ENCODE peak calls at places on chromosome X, in five cellular contexts. One of them, this sample, is unnamed. For H3K27me3, the result is how much of the 10 kb centered on the place peaks cover.

GRCh38 chrX:37912286-37912685 is 64.9 kb upstream of the DYNLT3 start:
- DNase-seq in prostate gland: no peak
- DNase-seq in ovary: no peak
- DNase-seq in stomach: no peak
- DNase-seq in body of pancreas: no peak
- DNase-seq in this sample: no peak

GRCh38 chrX:38006283-38006682 is at the start of gene SYTL5:
- DNase-seq in prostate gland: peak
- DNase-seq in ovary: no peak
- DNase-seq in stomach: no peak
- DNase-seq in body of pancreas: no peak
- DNase-seq in this sample: no peak

GRCh38 chrX:84188320-84188834 is 378 bp upstream of the RPS6KA6 start:
- DNase-seq in prostate gland: peak
- DNase-seq in ovary: peak
- DNase-seq in stomach: peak
- DNase-seq in body of pancreas: peak
- DNase-seq in this sample: no peak

GRCh38 chrX:17878028-17878670 is 17.1 kb upstream of the RAI2 start:
- DNase-seq in prostate gland: no peak
- DNase-seq in ovary: no peak
- DNase-seq in stomach: no peak
- DNase-seq in body of pancreas: no peak
- DNase-seq in this sample: no peak

GRCh38 chrX:48958635-48959094 is 1.3 kb upstream of the OTUD5 start:
- DNase-seq in prostate gland: peak
- DNase-seq in ovary: peak
- DNase-seq in stomach: peak
- DNase-seq in body of pancreas: peak
- DNase-seq in this sample: no peak

GRCh38 chrX:46036508-46036907 is 508.7 kb downstream of the ZNF674 start:
- DNase-seq in prostate gland: no peak
- DNase-seq in ovary: no peak
- DNase-seq in stomach: no peak
- DNase-seq in body of pancreas: no peak
- DNase-seq in this sample: no peak

GRCh38 chrX:143634373-143634685 is 1.6 kb downstream of the SLITRK4 start:
- DNase-seq in prostate gland: no peak
- DNase-seq in ovary: no peak
- DNase-seq in stomach: no peak
- DNase-seq in body of pancreas: no peak
- DNase-seq in this sample: peak

GRCh38 chrX:21996872-21997271 is 35.3 kb upstream of the PHEX start:
- DNase-seq in prostate gland: no peak
- DNase-seq in ovary: no peak
- DNase-seq in stomach: no peak
- DNase-seq in body of pancreas: no peak
- DNase-seq in this sample: no peak

GRCh38 chrX:75623535-75623934 is 100.7 kb upstream of the ZDHHC15 start:
- DNase-seq in prostate gland: no peak
- DNase-seq in ovary: no peak
- DNase-seq in stomach: no peak
- DNase-seq in body of pancreas: no peak
- DNase-seq in this sample: no peak

GRCh38 chrX:133544105-133544504 is 128.8 kb upstream of the GPC4 start:
- DNase-seq in prostate gland: no peak
- DNase-seq in ovary: no peak
- DNase-seq in stomach: no peak
- DNase-seq in body of pancreas: peak
- DNase-seq in this sample: no peak

GRCh38 chrX:152843852-152844251 is 13.0 kb downstream of the NSDHL start:
- DNase-seq in prostate gland: no peak
- DNase-seq in ovary: no peak
- DNase-seq in stomach: no peak
- DNase-seq in body of pancreas: no peak
- DNase-seq in this sample: no peak

GRCh38 chrX:31603411-31604120 is 531.7 kb upstream of the FTHL17 start:
- DNase-seq in prostate gland: no peak
- DNase-seq in ovary: no peak
- DNase-seq in stomach: no peak
- DNase-seq in body of pancreas: no peak
- DNase-seq in this sample: no peak

GRCh38 chrX:41178201-41178600 is 93.0 kb downstream of the USP9X start:
- DNase-seq in prostate gland: no peak
- DNase-seq in ovary: no peak
- DNase-seq in stomach: no peak
- DNase-seq in body of pancreas: no peak
- DNase-seq in this sample: no peak

GRCh38 chrX:123277347-123277746 is 93.3 kb downstream of the GRIA3 start:
- DNase-seq in prostate gland: no peak
- DNase-seq in ovary: no peak
- DNase-seq in stomach: no peak
- DNase-seq in body of pancreas: no peak
- DNase-seq in this sample: no peak

GRCh38 chrX:127038065-127038464 is 218.5 kb downstream of the PRR32 start:
- DNase-seq in prostate gland: no peak
- DNase-seq in ovary: no peak
- DNase-seq in stomach: no peak
- DNase-seq in body of pancreas: no peak
- DNase-seq in this sample: no peak

GRCh38 chrX:133542476-133542875 is 127.2 kb upstream of the GPC4 start:
- DNase-seq in prostate gland: no peak
- DNase-seq in ovary: peak
- DNase-seq in stomach: no peak
- DNase-seq in body of pancreas: no peak
- DNase-seq in this sample: no peak

GRCh38 chrX:118644378-118644777 is 83.0 kb upstream of the IL13RA1 start:
- DNase-seq in prostate gland: peak
- DNase-seq in ovary: no peak
- DNase-seq in stomach: no peak
- DNase-seq in body of pancreas: no peak
- DNase-seq in this sample: no peak

GRCh38 chrX:22526339-22526738 is 253.6 kb downstream of the CBLL2 start:
- DNase-seq in prostate gland: no peak
- DNase-seq in ovary: no peak
- DNase-seq in stomach: no peak
- DNase-seq in body of pancreas: no peak
- DNase-seq in this sample: no peak

GRCh38 chrX:20144491-20144890 is 2.9 kb upstream of the EIF1AX start:
- DNase-seq in prostate gland: no peak
- DNase-seq in ovary: no peak
- DNase-seq in stomach: no peak
- DNase-seq in body of pancreas: no peak
- DNase-seq in this sample: no peak

GRCh38 chrX:10794203-10794630 is 173.8 kb upstream of the MID1 start:
- DNase-seq in prostate gland: no peak
- DNase-seq in ovary: no peak
- DNase-seq in stomach: no peak
- DNase-seq in body of pancreas: no peak
- DNase-seq in this sample: no peak

GRCh38 chrX:9379697-9380551 is 84.9 kb upstream of the TBL1X start:
- DNase-seq in prostate gland: no peak
- DNase-seq in ovary: no peak
- DNase-seq in stomach: no peak
- DNase-seq in body of pancreas: no peak
- DNase-seq in this sample: no peak

GRCh38 chrX:9127991-9128390 is 94.1 kb upstream of the FAM9B start:
- DNase-seq in prostate gland: no peak
- DNase-seq in ovary: no peak
- DNase-seq in stomach: no peak
- DNase-seq in body of pancreas: no peak
- DNase-seq in this sample: no peak

GRCh38 chrX:151790421-151791160 is 56.0 kb downstream of the CNGA2 start:
- DNase-seq in prostate gland: no peak
- DNase-seq in ovary: no peak
- DNase-seq in stomach: no peak
- DNase-seq in body of pancreas: no peak
- DNase-seq in this sample: no peak
- H3K27me3 ChIP-seq in prostate gland: under half
- H3K27me3 ChIP-seq in ovary: under half
- H3K27me3 ChIP-seq in stomach: under half
- H3K27me3 ChIP-seq in body of pancreas: under half
- H3K27me3 ChIP-seq in this sample: under half

DNA sequence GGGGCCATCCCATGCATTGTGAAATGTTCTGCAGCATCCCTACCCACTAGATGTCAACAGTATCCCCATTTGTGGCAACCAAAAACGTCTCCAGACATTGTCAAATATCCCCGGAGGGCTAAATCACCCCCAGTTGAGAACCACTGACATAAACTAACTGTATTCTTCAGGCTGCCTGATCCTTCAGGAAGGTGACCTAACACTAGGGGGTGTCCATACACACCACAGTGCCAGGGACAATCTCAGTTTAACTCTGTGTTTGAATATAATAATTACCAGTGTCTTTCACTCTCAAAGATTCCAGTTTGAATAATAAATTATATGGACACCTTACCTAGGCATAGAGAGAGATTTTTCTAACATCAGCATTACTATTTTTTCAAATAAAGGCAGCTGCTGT is 6.4 kb downstream of the ACE2 start:
- DNase-seq in prostate gland: no peak
- DNase-seq in ovary: no peak
- DNase-seq in stomach: no peak
- DNase-seq in body of pancreas: no peak
- DNase-seq in this sample: no peak
- TF ChIP-seq CTCF in prostate gland: no peak
- TF ChIP-seq CTCF in ovary: no peak
- TF ChIP-seq CTCF in stomach: no peak
- TF ChIP-seq CTCF in body of pancreas: no peak
- TF ChIP-seq CTCF in this sample: no peak

GRCh38 chrX:40049084-40049641 is 48.6 kb downstream of the BCOR start:
- DNase-seq in prostate gland: no peak
- DNase-seq in ovary: no peak
- DNase-seq in stomach: no peak
- DNase-seq in body of pancreas: no peak
- DNase-seq in this sample: no peak
- TF ChIP-seq POLR2A in prostate gland: no peak
- TF ChIP-seq POLR2A in ovary: no peak
- TF ChIP-seq POLR2A in stomach: no peak
- TF ChIP-seq POLR2A in body of pancreas: no peak
- TF ChIP-seq POLR2A in this sample: no peak

GRCh38 chrX:43720961-43721360 is 64.9 kb downstream of the MAOA start:
- DNase-seq in prostate gland: no peak
- DNase-seq in ovary: no peak
- DNase-seq in stomach: no peak
- DNase-seq in body of pancreas: no peak
- DNase-seq in this sample: no peak
- H3K27me3 ChIP-seq in prostate gland: under half
- H3K27me3 ChIP-seq in ovary: under half
- H3K27me3 ChIP-seq in stomach: under half
- H3K27me3 ChIP-seq in body of pancreas: under half
- H3K27me3 ChIP-seq in this sample: under half

GRCh38 chrX:68995386-68995779 is 166.6 kb downstream of the EFNB1 start:
- DNase-seq in prostate gland: no peak
- DNase-seq in ovary: no peak
- DNase-seq in stomach: no peak
- DNase-seq in body of pancreas: no peak
- DNase-seq in this sample: no peak
- TF ChIP-seq CTCF in prostate gland: no peak
- TF ChIP-seq CTCF in ovary: no peak
- TF ChIP-seq CTCF in stomach: no peak
- TF ChIP-seq CTCF in body of pancreas: no peak
- TF ChIP-seq CTCF in this sample: no peak

GRCh38 chrX:1657367-1658082 is 42.7 kb downstream of the ASMT start:
- DNase-seq in prostate gland: no peak
- DNase-seq in ovary: no peak
- DNase-seq in stomach: no peak
- DNase-seq in body of pancreas: no peak
- DNase-seq in this sample: peak
- TF ChIP-seq POLR2A in prostate gland: no peak
- TF ChIP-seq POLR2A in ovary: no peak
- TF ChIP-seq POLR2A in stomach: no peak
- TF ChIP-seq POLR2A in body of pancreas: no peak
- TF ChIP-seq POLR2A in this sample: no peak

GRCh38 chrX:52608961-52609360 is 45.7 kb downstream of the SSX7 start:
- DNase-seq in prostate gland: no peak
- DNase-seq in ovary: no peak
- DNase-seq in stomach: no peak
- DNase-seq in body of pancreas: no peak
- DNase-seq in this sample: no peak
- H3K27me3 ChIP-seq in prostate gland: under half
- H3K27me3 ChIP-seq in ovary: under half
- H3K27me3 ChIP-seq in stomach: under half
- H3K27me3 ChIP-seq in body of pancreas: under half
- H3K27me3 ChIP-seq in this sample: under half

DNA sequence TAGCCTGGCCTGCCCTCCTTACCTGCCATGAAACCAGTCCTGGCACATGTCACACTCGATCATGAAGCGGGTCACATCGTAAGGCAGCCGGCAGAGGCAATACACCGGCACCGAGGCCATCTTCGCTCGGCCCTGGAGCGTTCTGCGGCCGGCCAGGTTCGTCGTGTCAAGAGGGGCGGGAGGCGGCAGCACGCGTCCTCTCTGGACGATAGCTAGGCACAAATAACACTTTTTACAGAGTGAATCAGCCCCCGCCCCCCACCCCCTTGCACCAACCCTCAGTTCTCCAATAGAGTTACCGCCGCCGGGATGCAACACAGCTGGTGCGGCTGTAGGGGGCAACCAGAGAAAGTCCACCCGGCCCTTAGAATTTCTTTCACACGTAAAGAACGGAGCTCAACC is 1.7 kb downstream of the PHF8 start:
- DNase-seq in prostate gland: peak
- DNase-seq in ovary: peak
- DNase-seq in stomach: no peak
- DNase-seq in body of pancreas: peak
- DNase-seq in this sample: peak
- TF ChIP-seq CTCF in prostate gland: no peak
- TF ChIP-seq CTCF in ovary: no peak
- TF ChIP-seq CTCF in stomach: no peak
- TF ChIP-seq CTCF in body of pancreas: no peak
- TF ChIP-seq CTCF in this sample: no peak